ENCODE peak calls at places on chromosome 4, in five cellular contexts. One of them, this sample, is unnamed. For H3K4me1, the result is how much of the 10 kb centered on the place peaks cover.

GRCh38 chr4:8365353-8365752 is 75.2 kb downstream of the ACOX3 start:
- DNase-seq in neuronal stem cell: no peak
- DNase-seq in GM23338: no peak
- DNase-seq in fibroblast of lung: no peak
- DNase-seq in SK-N-SH: no peak
- DNase-seq in this sample: no peak

GRCh38 chr4:6658635-6659075 is 18.2 kb downstream of the MRFAP1 start:
- DNase-seq in fibroblast of lung: peak
- DNase-seq in SK-N-SH: no peak
- DNase-seq in neuronal stem cell: no peak
- DNase-seq in GM23338: peak
- DNase-seq in this sample: no peak

GRCh38 chr4:102586644-102587021 is 85.5 kb downstream of the NFKB1 start:
- DNase-seq in SK-N-SH: no peak
- DNase-seq in neuronal stem cell: no peak
- DNase-seq in fibroblast of lung: no peak
- DNase-seq in GM23338: no peak
- DNase-seq in this sample: no peak

GRCh38 chr4:179112441-179113170 is 1670.4 kb upstream of the AGA start:
- DNase-seq in GM23338: no peak
- DNase-seq in SK-N-SH: no peak
- DNase-seq in fibroblast of lung: peak
- DNase-seq in neuronal stem cell: no peak
- DNase-seq in this sample: no peak

GRCh38 chr4:149987330-149987751 is 90.9 kb upstream of the DCLK2 start:
- DNase-seq in GM23338: no peak
- DNase-seq in SK-N-SH: peak
- DNase-seq in fibroblast of lung: peak
- DNase-seq in neuronal stem cell: no peak
- DNase-seq in this sample: no peak

GRCh38 chr4:139762715-139763114 is 97.1 kb downstream of the MGST2 start:
- DNase-seq in GM23338: no peak
- DNase-seq in neuronal stem cell: no peak
- DNase-seq in fibroblast of lung: no peak
- DNase-seq in SK-N-SH: no peak
- DNase-seq in this sample: no peak

GRCh38 chr4:54100607-54101189 is 735 bp downstream of the GSX2 start:
- DNase-seq in SK-N-SH: peak
- DNase-seq in fibroblast of lung: no peak
- DNase-seq in neuronal stem cell: no peak
- DNase-seq in GM23338: peak
- DNase-seq in this sample: no peak

GRCh38 chr4:76703123-76703490 is 194.8 kb downstream of the SOWAHB start:
- DNase-seq in neuronal stem cell: no peak
- DNase-seq in GM23338: no peak
- DNase-seq in fibroblast of lung: no peak
- DNase-seq in SK-N-SH: no peak
- DNase-seq in this sample: no peak

GRCh38 chr4:101981756-101982155 is 191.2 kb downstream of the BANK1 start:
- DNase-seq in fibroblast of lung: no peak
- DNase-seq in SK-N-SH: no peak
- DNase-seq in neuronal stem cell: no peak
- DNase-seq in GM23338: peak
- DNase-seq in this sample: peak

GRCh38 chr4:155809835-155810234 is 51.0 kb downstream of the GUCY1B1 start:
- DNase-seq in fibroblast of lung: peak
- DNase-seq in SK-N-SH: peak
- DNase-seq in neuronal stem cell: peak
- DNase-seq in GM23338: peak
- DNase-seq in this sample: no peak

GRCh38 chr4:183969596-183969995 is 64.5 kb downstream of the STOX2 start:
- DNase-seq in fibroblast of lung: no peak
- DNase-seq in SK-N-SH: no peak
- DNase-seq in GM23338: no peak
- DNase-seq in neuronal stem cell: no peak
- DNase-seq in this sample: no peak

GRCh38 chr4:26287748-26288147 is 33.1 kb upstream of the RBPJ start:
- DNase-seq in neuronal stem cell: no peak
- DNase-seq in SK-N-SH: no peak
- DNase-seq in GM23338: no peak
- DNase-seq in fibroblast of lung: no peak
- DNase-seq in this sample: no peak

GRCh38 chr4:168028568-168028967 is 63.8 kb upstream of the ANXA10 start:
- DNase-seq in fibroblast of lung: no peak
- DNase-seq in neuronal stem cell: no peak
- DNase-seq in SK-N-SH: peak
- DNase-seq in GM23338: no peak
- DNase-seq in this sample: no peak

GRCh38 chr4:99652596-99653436 is 4.8 kb downstream of the C4orf54 start:
- DNase-seq in neuronal stem cell: no peak
- DNase-seq in SK-N-SH: peak
- DNase-seq in fibroblast of lung: no peak
- DNase-seq in GM23338: no peak
- DNase-seq in this sample: no peak

GRCh38 chr4:26632916-26633315 is 49.0 kb downstream of the TBC1D19 start:
- DNase-seq in GM23338: no peak
- DNase-seq in neuronal stem cell: no peak
- DNase-seq in fibroblast of lung: no peak
- DNase-seq in SK-N-SH: no peak
- DNase-seq in this sample: no peak

GRCh38 chr4:23903859-23904438 is 14.1 kb upstream of the PPARGC1A start:
- DNase-seq in fibroblast of lung: no peak
- DNase-seq in SK-N-SH: no peak
- DNase-seq in GM23338: no peak
- DNase-seq in neuronal stem cell: no peak
- DNase-seq in this sample: no peak

GRCh38 chr4:118775405-118775804 is 60.5 kb downstream of the SEC24D start:
- DNase-seq in fibroblast of lung: no peak
- DNase-seq in neuronal stem cell: no peak
- DNase-seq in SK-N-SH: no peak
- DNase-seq in GM23338: no peak
- DNase-seq in this sample: no peak

GRCh38 chr4:6668391-6668790 is 25.3 kb upstream of the S100P start:
- DNase-seq in neuronal stem cell: no peak
- DNase-seq in fibroblast of lung: no peak
- DNase-seq in SK-N-SH: no peak
- DNase-seq in GM23338: no peak
- DNase-seq in this sample: peak

GRCh38 chr4:26320453-26321325 is at the start of gene RBPJ:
- DNase-seq in GM23338: peak
- DNase-seq in SK-N-SH: peak
- DNase-seq in fibroblast of lung: peak
- DNase-seq in neuronal stem cell: peak
- DNase-seq in this sample: peak

GRCh38 chr4:48329976-48330375 is 11.4 kb upstream of the SLAIN2 start:
- DNase-seq in SK-N-SH: no peak
- DNase-seq in fibroblast of lung: peak
- DNase-seq in GM23338: no peak
- DNase-seq in neuronal stem cell: no peak
- DNase-seq in this sample: peak

GRCh38 chr4:165464813-165465381 is 86.1 kb downstream of the CPE start:
- DNase-seq in GM23338: peak
- DNase-seq in fibroblast of lung: peak
- DNase-seq in neuronal stem cell: peak
- DNase-seq in SK-N-SH: peak
- DNase-seq in this sample: peak

GRCh38 chr4:115113382-115114106 is at the start of gene NDST4:
- DNase-seq in fibroblast of lung: peak
- DNase-seq in GM23338: no peak
- DNase-seq in SK-N-SH: no peak
- DNase-seq in neuronal stem cell: peak
- DNase-seq in this sample: no peak

GRCh38 chr4:39626261-39626660 is 12.4 kb downstream of the SMIM14 start:
- DNase-seq in neuronal stem cell: no peak
- DNase-seq in GM23338: no peak
- DNase-seq in fibroblast of lung: no peak
- DNase-seq in SK-N-SH: no peak
- DNase-seq in this sample: no peak

GRCh38 chr4:130419576-130419975 is 1323.6 kb downstream of the C4orf33 start:
- DNase-seq in GM23338: no peak
- DNase-seq in SK-N-SH: no peak
- DNase-seq in fibroblast of lung: no peak
- DNase-seq in neuronal stem cell: no peak
- DNase-seq in this sample: no peak

GRCh38 chr4:130424211-130424610 is 1328.3 kb downstream of the C4orf33 start:
- DNase-seq in SK-N-SH: no peak
- DNase-seq in neuronal stem cell: no peak
- DNase-seq in GM23338: no peak
- DNase-seq in fibroblast of lung: no peak
- DNase-seq in this sample: no peak

DNA sequence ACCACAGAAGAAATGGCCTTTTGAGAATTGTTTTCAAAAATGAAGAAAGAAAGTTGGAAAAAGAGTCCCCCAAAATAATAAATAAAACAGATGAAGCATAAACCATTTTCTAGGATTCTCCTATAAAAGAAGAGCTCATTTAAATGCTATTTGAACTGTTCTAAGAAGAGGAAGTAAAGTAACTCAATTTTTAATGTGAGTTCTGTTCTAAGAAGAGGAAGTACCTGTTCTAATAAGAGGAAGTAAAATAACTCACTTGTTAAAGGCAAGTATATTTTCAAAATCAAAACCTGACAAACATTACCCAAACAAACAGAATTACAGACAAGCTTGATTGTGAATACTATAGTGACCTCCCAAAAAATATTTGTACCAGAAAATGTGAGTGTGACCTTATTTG is 1326.3 kb downstream of the C4orf33 start:
- DNase-seq in GM23338: no peak
- DNase-seq in neuronal stem cell: no peak
- DNase-seq in SK-N-SH: no peak
- DNase-seq in fibroblast of lung: no peak
- DNase-seq in this sample: no peak
- H2AFZ ChIP-seq in GM23338: no peak
- H2AFZ ChIP-seq in neuronal stem cell: no peak
- H2AFZ ChIP-seq in SK-N-SH: no peak
- H2AFZ ChIP-seq in fibroblast of lung: no peak
- H2AFZ ChIP-seq in this sample: no peak

DNA sequence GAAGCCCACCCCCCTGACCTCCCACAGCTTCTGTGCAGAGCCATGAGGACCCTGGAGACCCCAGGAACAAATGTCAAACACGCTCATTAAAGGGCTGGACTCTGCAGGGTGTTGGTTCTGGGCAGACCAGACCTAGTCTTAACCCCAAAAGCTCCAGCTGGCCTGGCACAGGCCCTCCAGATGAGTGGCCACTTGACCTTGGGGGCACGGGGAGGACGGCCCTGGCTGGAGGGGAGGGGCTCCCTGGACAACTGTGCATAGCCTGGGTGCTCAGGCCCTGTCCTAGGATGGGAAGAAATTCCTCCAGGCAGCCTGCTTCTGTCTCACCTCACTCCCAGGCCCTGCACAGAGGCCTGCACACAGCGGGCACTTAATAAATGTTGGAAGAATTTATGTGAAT is 9.4 kb downstream of the ADRA2C start:
- DNase-seq in neuronal stem cell: no peak
- DNase-seq in GM23338: no peak
- DNase-seq in SK-N-SH: no peak
- DNase-seq in fibroblast of lung: no peak
- DNase-seq in this sample: no peak
- H3K4me1 ChIP-seq in neuronal stem cell: under half
- H3K4me1 ChIP-seq in GM23338: under half
- H3K4me1 ChIP-seq in SK-N-SH: under half
- H3K4me1 ChIP-seq in fibroblast of lung: under half
- H3K4me1 ChIP-seq in this sample: under half

DNA sequence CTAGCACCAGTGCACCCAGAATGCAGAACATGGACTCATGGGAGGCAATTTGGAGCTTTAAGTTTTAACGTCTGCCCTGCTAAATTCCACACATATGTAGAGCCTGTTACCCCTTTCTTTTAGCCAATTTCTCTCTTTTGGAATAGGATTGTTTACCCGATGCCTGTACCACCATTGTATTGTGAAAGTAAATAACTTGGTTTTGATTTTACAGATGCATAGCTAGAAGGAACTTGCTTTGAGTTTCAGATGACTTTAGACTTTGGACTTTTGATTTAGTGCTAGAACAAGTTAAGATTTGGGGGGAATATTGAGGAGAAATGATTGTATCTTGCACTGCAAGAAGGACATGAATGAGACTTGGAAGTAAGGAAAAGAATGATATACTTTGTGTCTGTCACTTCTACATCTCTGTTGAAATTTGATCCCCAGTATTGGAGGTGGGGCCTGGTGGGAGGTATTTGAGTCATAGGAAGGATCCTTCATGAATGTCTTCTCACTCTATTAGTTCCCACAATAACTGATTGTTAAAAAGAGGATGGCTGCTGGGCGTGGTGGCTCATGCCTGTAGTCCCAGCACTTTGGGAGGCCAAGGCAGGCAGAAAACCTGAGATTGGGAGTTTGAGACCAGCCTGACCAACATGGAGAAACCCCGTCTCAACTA is 794.8 kb upstream of the LCORL start:
- DNase-seq in SK-N-SH: no peak
- DNase-seq in GM23338: no peak
- DNase-seq in fibroblast of lung: no peak
- DNase-seq in neuronal stem cell: no peak
- DNase-seq in this sample: no peak
- H2AFZ ChIP-seq in SK-N-SH: no peak
- H2AFZ ChIP-seq in GM23338: no peak
- H2AFZ ChIP-seq in fibroblast of lung: no peak
- H2AFZ ChIP-seq in neuronal stem cell: no peak
- H2AFZ ChIP-seq in this sample: no peak

DNA sequence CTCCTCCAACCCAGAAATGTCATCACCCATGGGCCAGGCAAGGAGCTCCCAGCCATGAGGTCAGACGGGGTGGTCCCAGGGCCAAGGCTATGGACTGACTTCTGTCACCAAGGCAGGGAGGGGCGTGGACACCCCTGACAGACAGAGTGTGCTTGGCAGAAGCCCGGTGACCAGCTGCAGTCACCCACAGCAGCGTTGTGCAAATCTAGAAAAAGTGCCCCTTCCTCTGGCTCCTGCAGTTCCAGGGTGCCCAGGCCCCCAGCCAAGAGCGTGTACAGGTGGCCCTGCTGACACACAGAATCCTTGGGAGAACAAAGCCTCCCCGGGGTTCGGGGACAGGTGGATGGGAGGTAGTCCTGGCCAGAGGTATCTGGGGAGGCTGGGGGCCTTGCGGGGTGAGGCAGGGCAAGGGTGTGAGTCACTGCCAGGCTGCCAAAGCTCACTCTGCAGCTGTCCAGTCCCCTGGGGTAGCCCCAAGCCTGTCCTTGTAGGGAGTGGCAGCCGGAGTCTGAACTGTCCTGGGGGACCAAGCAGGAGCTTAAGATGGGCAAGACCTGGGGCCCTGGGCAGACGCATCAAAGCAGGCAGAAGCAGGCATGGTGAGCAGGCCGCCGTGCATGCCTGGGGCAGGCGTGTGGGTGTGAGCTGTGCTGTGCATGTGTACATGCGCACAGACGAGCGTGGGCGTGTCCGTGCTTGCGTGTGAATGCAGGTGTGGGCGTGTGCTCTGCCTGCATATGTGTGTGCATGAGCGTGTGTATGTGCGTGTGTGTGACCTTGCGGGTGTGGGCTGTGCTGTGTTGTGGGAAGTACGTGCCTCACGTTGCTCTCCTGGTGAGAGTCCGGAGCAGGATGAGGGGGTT is 3.3 kb downstream of the MYL5 start:
- DNase-seq in neuronal stem cell: no peak
- DNase-seq in GM23338: no peak
- DNase-seq in fibroblast of lung: no peak
- DNase-seq in SK-N-SH: no peak
- DNase-seq in this sample: no peak
- H3K4me1 ChIP-seq in neuronal stem cell: under half
- H3K4me1 ChIP-seq in GM23338: under half
- H3K4me1 ChIP-seq in fibroblast of lung: under half
- H3K4me1 ChIP-seq in SK-N-SH: under half
- H3K4me1 ChIP-seq in this sample: under half